ENCODE peak calls at places on chromosomes 3 and 15, in six cellular contexts. One of them, this sample, is unnamed.

GRCh38 chr3:134651347-134652041 is 672 bp upstream of the KY start:
- DNase-seq in A549: no peak
- DNase-seq in endothelial cell of umbilical vein: no peak
- DNase-seq in K562: no peak
- DNase-seq in HepG2: no peak
- DNase-seq in GM12878: no peak
- DNase-seq in this sample: no peak

GRCh38 chr15:78104566-78105500 is 12.5 kb downstream of the SH2D7 start:
- DNase-seq in K562: no peak
- DNase-seq in A549: no peak
- DNase-seq in HepG2: no peak
- DNase-seq in endothelial cell of umbilical vein: no peak
- DNase-seq in GM12878: no peak
- DNase-seq in this sample: no peak

GRCh38 chr15:74208496-74208895 is 5.9 kb upstream of the STRA6 start:
- DNase-seq in GM12878: no peak
- DNase-seq in HepG2: no peak
- DNase-seq in endothelial cell of umbilical vein: no peak
- DNase-seq in K562: no peak
- DNase-seq in A549: no peak
- DNase-seq in this sample: no peak

GRCh38 chr3:131898346-131898745 is 136.5 kb downstream of the CPNE4 start:
- DNase-seq in A549: no peak
- DNase-seq in GM12878: no peak
- DNase-seq in endothelial cell of umbilical vein: no peak
- DNase-seq in HepG2: no peak
- DNase-seq in K562: no peak
- DNase-seq in this sample: no peak

GRCh38 chr3:5021571-5022092 is 42.4 kb downstream of the BHLHE40 start:
- DNase-seq in endothelial cell of umbilical vein: peak
- DNase-seq in GM12878: no peak
- DNase-seq in HepG2: peak
- DNase-seq in K562: peak
- DNase-seq in A549: peak
- DNase-seq in this sample: peak

GRCh38 chr3:39435006-39435748 is 28.7 kb downstream of the RPSA start:
- DNase-seq in GM12878: no peak
- DNase-seq in A549: no peak
- DNase-seq in K562: no peak
- DNase-seq in endothelial cell of umbilical vein: no peak
- DNase-seq in HepG2: no peak
- DNase-seq in this sample: no peak

GRCh38 chr3:126528800-126529541 is 5.0 kb downstream of the CHST13 start:
- DNase-seq in GM12878: no peak
- DNase-seq in A549: peak
- DNase-seq in K562: no peak
- DNase-seq in endothelial cell of umbilical vein: no peak
- DNase-seq in HepG2: peak
- DNase-seq in this sample: peak

GRCh38 chr15:35173444-35174118 is 88.5 kb upstream of the NANOGP8 start:
- DNase-seq in A549: no peak
- DNase-seq in HepG2: peak
- DNase-seq in K562: peak
- DNase-seq in endothelial cell of umbilical vein: no peak
- DNase-seq in GM12878: no peak
- DNase-seq in this sample: no peak

GRCh38 chr3:33481018-33481621 is 40.9 kb upstream of the UBP1 start:
- DNase-seq in A549: no peak
- DNase-seq in GM12878: no peak
- DNase-seq in endothelial cell of umbilical vein: no peak
- DNase-seq in K562: no peak
- DNase-seq in HepG2: no peak
- DNase-seq in this sample: no peak

GRCh38 chr3:107283948-107284347 is 93.3 kb upstream of the CCDC54 start:
- DNase-seq in K562: no peak
- DNase-seq in A549: no peak
- DNase-seq in HepG2: no peak
- DNase-seq in endothelial cell of umbilical vein: no peak
- DNase-seq in GM12878: no peak
- DNase-seq in this sample: no peak

GRCh38 chr15:88166330-88166993 is 90.1 kb downstream of the NTRK3 start:
- DNase-seq in endothelial cell of umbilical vein: no peak
- DNase-seq in HepG2: peak
- DNase-seq in K562: peak
- DNase-seq in A549: no peak
- DNase-seq in GM12878: no peak
- DNase-seq in this sample: peak

GRCh38 chr3:127063916-127064315 is 81.0 kb downstream of the PLXNA1 start:
- DNase-seq in K562: no peak
- DNase-seq in GM12878: no peak
- DNase-seq in A549: no peak
- DNase-seq in HepG2: no peak
- DNase-seq in endothelial cell of umbilical vein: no peak
- DNase-seq in this sample: no peak

GRCh38 chr15:66241301-66241700 is 12.2 kb downstream of the MEGF11 start:
- DNase-seq in A549: no peak
- DNase-seq in endothelial cell of umbilical vein: no peak
- DNase-seq in GM12878: no peak
- DNase-seq in HepG2: no peak
- DNase-seq in K562: no peak
- DNase-seq in this sample: no peak

GRCh38 chr15:62940755-62941361 is 101.7 kb upstream of the TPM1 start:
- DNase-seq in endothelial cell of umbilical vein: peak
- DNase-seq in A549: peak
- DNase-seq in GM12878: no peak
- DNase-seq in HepG2: no peak
- DNase-seq in K562: no peak
- DNase-seq in this sample: peak

GRCh38 chr3:142027713-142028112 is 121.6 kb downstream of the TFDP2 start:
- DNase-seq in GM12878: no peak
- DNase-seq in K562: no peak
- DNase-seq in HepG2: no peak
- DNase-seq in A549: no peak
- DNase-seq in endothelial cell of umbilical vein: peak
- DNase-seq in this sample: peak

GRCh38 chr3:66492672-66493071 is 8.2 kb downstream of the LRIG1 start:
- DNase-seq in K562: no peak
- DNase-seq in GM12878: no peak
- DNase-seq in HepG2: no peak
- DNase-seq in A549: no peak
- DNase-seq in endothelial cell of umbilical vein: peak
- DNase-seq in this sample: no peak

GRCh38 chr15:34124656-34125055 is 22.8 kb downstream of the PGBD4 start:
- DNase-seq in HepG2: no peak
- DNase-seq in endothelial cell of umbilical vein: no peak
- DNase-seq in GM12878: no peak
- DNase-seq in A549: no peak
- DNase-seq in K562: no peak
- DNase-seq in this sample: no peak

GRCh38 chr3:172629470-172629869 is 81.4 kb downstream of the NCEH1 start:
- DNase-seq in endothelial cell of umbilical vein: no peak
- DNase-seq in HepG2: no peak
- DNase-seq in A549: no peak
- DNase-seq in K562: no peak
- DNase-seq in GM12878: no peak
- DNase-seq in this sample: peak

GRCh38 chr15:96316953-96317629 is 13.4 kb upstream of the NR2F2 start:
- DNase-seq in A549: no peak
- DNase-seq in HepG2: no peak
- DNase-seq in GM12878: no peak
- DNase-seq in K562: peak
- DNase-seq in endothelial cell of umbilical vein: peak
- DNase-seq in this sample: peak

GRCh38 chr3:177642042-177642441 is 444.8 kb upstream of the TBL1XR1 start:
- DNase-seq in HepG2: no peak
- DNase-seq in endothelial cell of umbilical vein: no peak
- DNase-seq in A549: no peak
- DNase-seq in GM12878: no peak
- DNase-seq in K562: no peak
- DNase-seq in this sample: no peak

GRCh38 chr3:177642482-177643163 is 445.3 kb upstream of the TBL1XR1 start:
- DNase-seq in HepG2: no peak
- DNase-seq in K562: no peak
- DNase-seq in GM12878: no peak
- DNase-seq in A549: no peak
- DNase-seq in endothelial cell of umbilical vein: no peak
- DNase-seq in this sample: no peak

GRCh38 chr3:177641206-177641605 is 443.9 kb upstream of the TBL1XR1 start:
- DNase-seq in A549: no peak
- DNase-seq in K562: no peak
- DNase-seq in endothelial cell of umbilical vein: no peak
- DNase-seq in HepG2: no peak
- DNase-seq in GM12878: no peak
- DNase-seq in this sample: no peak

DNA sequence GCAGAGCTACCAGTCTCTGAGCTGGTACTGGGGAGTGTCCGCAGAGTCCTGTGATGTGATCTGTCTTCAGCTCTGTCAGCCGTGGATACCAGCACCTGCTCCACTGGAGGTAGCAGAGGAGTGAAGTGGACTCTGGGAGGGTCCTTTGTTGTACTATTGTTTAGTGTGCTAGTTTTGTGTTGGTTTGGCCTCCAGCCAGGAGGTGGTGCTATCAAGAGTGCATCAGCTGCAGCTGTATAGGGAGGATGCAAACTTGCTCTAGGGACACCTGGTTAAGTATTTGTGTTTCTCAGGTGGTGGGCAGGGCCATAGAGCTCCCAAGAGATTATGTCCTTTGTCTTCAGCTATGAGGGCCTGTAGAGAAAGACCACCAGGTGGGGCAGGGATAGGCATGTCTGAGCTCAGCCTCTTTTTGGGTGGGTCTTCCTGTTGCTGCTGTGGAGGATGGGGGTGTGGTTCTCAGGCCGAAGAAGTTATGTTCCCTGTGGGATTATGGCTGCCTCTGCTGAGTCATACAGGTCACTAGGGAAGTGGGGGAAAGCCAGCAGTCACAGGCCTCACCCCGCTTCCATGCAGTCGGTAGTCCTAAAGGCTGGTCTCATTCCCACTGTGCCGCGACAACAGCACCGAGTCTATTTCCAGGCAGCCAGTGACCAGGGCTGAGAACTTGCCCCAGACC is 443.2 kb upstream of the TBL1XR1 start:
- DNase-seq in HepG2: no peak
- DNase-seq in K562: no peak
- DNase-seq in endothelial cell of umbilical vein: no peak
- DNase-seq in GM12878: no peak
- DNase-seq in A549: no peak
- DNase-seq in this sample: peak
- TF ChIP-seq MYC in HepG2: no peak
- TF ChIP-seq MYC in K562: no peak
- TF ChIP-seq MYC in endothelial cell of umbilical vein: no peak
- TF ChIP-seq MYC in GM12878: no peak
- TF ChIP-seq MYC in A549: no peak
- TF ChIP-seq MYC in this sample: no peak

DNA sequence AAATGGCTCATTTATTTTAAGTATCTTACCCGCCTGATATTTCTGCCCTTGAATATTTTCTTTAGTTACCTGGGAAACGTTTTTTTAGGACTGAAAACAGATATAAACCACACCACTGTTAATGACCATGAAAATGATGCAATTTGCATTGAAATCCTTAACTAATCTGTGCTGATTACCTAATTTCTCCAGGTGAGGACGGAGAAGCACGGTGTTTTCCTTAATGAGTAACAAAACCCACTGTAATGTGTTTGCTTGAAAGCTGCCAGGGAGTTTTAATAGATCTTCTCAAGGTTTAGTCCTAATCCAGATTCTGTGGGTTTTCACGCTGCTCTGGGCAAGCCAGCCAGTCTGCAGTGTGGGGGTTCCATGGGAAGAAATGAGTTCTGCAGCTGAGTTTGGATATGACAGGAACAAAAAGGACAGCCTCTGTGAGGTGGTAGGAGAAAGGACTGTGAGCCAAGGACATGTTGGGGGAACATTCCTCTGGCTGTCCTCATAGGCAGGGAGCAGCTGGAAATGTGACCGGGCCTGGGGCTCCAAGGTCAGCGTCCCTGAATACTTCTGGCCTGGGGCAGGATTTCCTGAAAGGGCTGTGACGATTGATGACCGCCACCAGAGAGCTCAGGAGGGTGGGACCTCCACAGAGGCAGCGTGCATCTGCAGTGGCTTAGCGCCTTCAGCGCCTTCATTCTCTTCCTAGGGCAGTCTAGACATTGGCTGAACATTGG is 18.6 kb downstream of the THSD4 start:
- DNase-seq in K562: no peak
- DNase-seq in GM12878: no peak
- DNase-seq in A549: no peak
- DNase-seq in endothelial cell of umbilical vein: no peak
- DNase-seq in HepG2: no peak
- DNase-seq in this sample: no peak
- TF ChIP-seq MYC in K562: no peak
- TF ChIP-seq MYC in GM12878: no peak
- TF ChIP-seq MYC in A549: no peak
- TF ChIP-seq MYC in endothelial cell of umbilical vein: no peak
- TF ChIP-seq MYC in HepG2: no peak
- TF ChIP-seq MYC in this sample: no peak

DNA sequence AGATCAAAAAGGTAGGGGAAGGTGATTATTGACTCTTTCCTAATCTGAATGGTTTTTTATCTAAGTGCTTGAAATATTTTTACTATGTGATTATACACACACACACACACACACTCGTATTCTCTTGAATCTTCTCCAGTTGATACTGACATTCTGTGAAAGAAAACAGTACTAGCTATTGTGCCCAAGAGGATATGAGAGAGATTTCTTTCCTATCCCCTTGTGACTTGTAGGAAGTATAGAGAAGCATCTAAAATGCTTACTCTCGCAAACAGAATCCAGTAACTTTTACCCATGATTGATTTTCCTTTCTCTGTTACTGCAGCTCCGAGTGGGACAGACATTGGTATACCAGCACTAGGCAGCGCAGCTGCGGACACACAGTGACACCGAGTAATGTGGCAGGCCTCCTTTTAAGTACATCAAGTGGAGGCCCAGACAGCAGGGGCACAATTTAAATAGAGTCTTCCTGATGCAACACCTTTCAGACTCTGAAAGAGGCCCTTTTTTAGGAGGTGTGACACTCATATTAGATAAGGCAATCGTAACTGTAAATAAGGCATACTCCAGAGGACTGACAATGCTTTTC is 421.0 kb upstream of the CNTN4 start:
- DNase-seq in A549: no peak
- DNase-seq in HepG2: no peak
- DNase-seq in GM12878: no peak
- DNase-seq in K562: no peak
- DNase-seq in endothelial cell of umbilical vein: no peak
- DNase-seq in this sample: no peak
- TF ChIP-seq MYC in A549: no peak
- TF ChIP-seq MYC in HepG2: no peak
- TF ChIP-seq MYC in GM12878: no peak
- TF ChIP-seq MYC in K562: no peak
- TF ChIP-seq MYC in endothelial cell of umbilical vein: no peak
- TF ChIP-seq MYC in this sample: no peak

DNA sequence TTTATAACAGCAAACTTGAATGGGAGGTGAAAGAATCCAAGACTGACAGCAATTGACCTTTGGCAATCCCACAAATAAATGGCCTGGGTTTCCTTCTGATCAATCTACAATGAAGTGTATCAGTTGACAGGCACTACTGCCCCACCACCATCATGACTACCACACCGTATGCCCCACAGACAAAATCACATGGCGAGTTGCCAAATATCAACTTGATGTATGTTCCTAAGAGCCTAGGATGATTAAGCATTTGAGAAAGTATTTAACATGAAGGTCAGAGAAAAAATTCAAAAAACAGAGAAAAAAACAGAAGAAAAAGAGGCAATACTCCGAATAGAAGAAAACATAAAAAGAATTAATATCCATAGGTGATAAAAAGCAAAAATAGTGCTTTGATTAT is 215.9 kb upstream of the STAC start:
- DNase-seq in endothelial cell of umbilical vein: no peak
- DNase-seq in K562: no peak
- DNase-seq in A549: no peak
- DNase-seq in GM12878: no peak
- DNase-seq in HepG2: no peak
- DNase-seq in this sample: no peak
- TF ChIP-seq MYC in endothelial cell of umbilical vein: no peak
- TF ChIP-seq MYC in K562: no peak
- TF ChIP-seq MYC in A549: no peak
- TF ChIP-seq MYC in GM12878: no peak
- TF ChIP-seq MYC in HepG2: no peak
- TF ChIP-seq MYC in this sample: no peak

This sample was measured in NB4.